ENCODE peak calls at places on chromosomes 1 and 21, in five cellular contexts. H is CD8-positive, alpha-beta T cell; W is heart left ventricle; F is naive thymus-derived CD4-positive, alpha-beta T cell; G is left ventricle myocardium inferior. L is an unnamed sample.

GRCh38 chr1:3774503-3775247 is 2.1 kb downstream of the SMIM1 start:
- DNase-seq in H (no peak), W (no peak), F (no peak), G (no peak), L (no peak)

GRCh38 chr1:102593276-102593675 is 515.0 kb downstream of the COL11A1 start:
- DNase-seq in H (no peak), W (no peak), F (no peak), G (no peak), L (no peak)

GRCh38 chr1:206572835-206573771 is 39.2 kb downstream of the EIF2D start:
- DNase-seq in H (no peak), W (no peak), F (no peak), G (no peak), L (no peak)

GRCh38 chr1:238223067-238223640 is 332.4 kb upstream of the ZP4 start:
- DNase-seq in H (no peak), W (no peak), F (no peak), G (no peak), L (no peak)

GRCh38 chr1:154419620-154420020 is 14.5 kb downstream of the IL6R start:
- DNase-seq in H (peak; percentile 26), W (peak; percentile 89), F (peak; percentile 63), G (peak; percentile 88), L (peak; percentile 77)

GRCh38 chr1:59570524-59570923 is 244.2 kb upstream of the HOOK1 start:
- DNase-seq in H (peak; percentile 18), W (no peak), F (peak; percentile 61), G (no peak), L (no peak)

GRCh38 chr1:241518447-241519307 is 878 bp downstream of the FH start:
- DNase-seq in H (no peak), W (no peak), F (peak; percentile 27), G (no peak), L (no peak)

GRCh38 chr1:95388041-95388440 is 154.0 kb downstream of the RWDD3 start:
- DNase-seq in H (no peak), W (no peak), F (no peak), G (no peak), L (no peak)

GRCh38 chr1:208081972-208082371 is 162.2 kb downstream of the PLXNA2 start:
- DNase-seq in H (no peak), W (no peak), F (no peak), G (no peak), L (no peak)

GRCh38 chr21:42830456-42831455 is 48.6 kb downstream of the WDR4 start:
- DNase-seq in H (peak; percentile 20), W (no peak), F (no peak), G (no peak), L (no peak)

GRCh38 chr1:114122891-114123621 is 30.6 kb downstream of the SYT6 start:
- DNase-seq in H (no peak), W (no peak), F (no peak), G (no peak), L (no peak)

GRCh38 chr1:237394263-237394662 is 352.3 kb downstream of the RYR2 start:
- DNase-seq in H (no peak), W (no peak), F (no peak), G (no peak), L (no peak)

GRCh38 chr1:214470132-214470531 is 81.3 kb downstream of the PTPN14 start:
- DNase-seq in H (no peak), W (no peak), F (no peak), G (no peak), L (no peak)

GRCh38 chr1:116847688-116848531 is 61.8 kb upstream of the PTGFRN start:
- DNase-seq in H (no peak), W (peak; percentile 68), F (no peak), G (peak; percentile 53), L (no peak)

GRCh38 chr1:178513278-178513983 is 522 bp downstream of the TEX35 start:
- DNase-seq in H (no peak), W (peak; percentile 76), F (no peak), G (peak; percentile 49), L (no peak)

GRCh38 chr21:26684866-26685265 is 111.8 kb upstream of the CYYR1 start:
- DNase-seq in H (no peak), W (no peak), F (no peak), G (no peak), L (no peak)

GRCh38 chr1:212230329-212230728 is 54.9 kb upstream of the PPP2R5A start:
- DNase-seq in H (no peak), W (no peak), F (no peak), G (no peak), L (no peak)

GRCh38 chr1:212305342-212305741 is 20.1 kb downstream of the PPP2R5A start:
- DNase-seq in H (no peak), W (no peak), F (no peak), G (no peak), L (no peak)

GRCh38 chr21:33313183-33313582 is 11.6 kb upstream of the IFNAR1 start:
- DNase-seq in H (no peak), W (no peak), F (no peak), G (no peak), L (no peak)

GRCh38 chr1:77412069-77412793 is 130.4 kb downstream of the AK5 start:
- DNase-seq in H (no peak), W (no peak), F (no peak), G (no peak), L (no peak)

GRCh38 chr1:242185728-242186127 is 186.8 kb upstream of the MAP1LC3C start:
- DNase-seq in H (no peak), W (no peak), F (no peak), G (no peak), L (no peak)

GRCh38 chr1:64766385-64766784 is 21.5 kb downstream of the RAVER2 start:
- DNase-seq in H (no peak), W (no peak), F (no peak), G (no peak), L (no peak)

GRCh38 chr1:82226198-82226505 is 425.4 kb downstream of the ADGRL2 start:
- DNase-seq in H (no peak), W (no peak), F (no peak), G (no peak), L (no peak)

GRCh38 chr1:214337015-214337414 is 56.1 kb downstream of the SMYD2 start:
- DNase-seq in H (no peak), W (no peak), F (no peak), G (no peak), L (no peak)

GRCh38 chr21:41750051-41750450 is 16.8 kb downstream of the RIPK4 start:
- DNase-seq in H (no peak), W (no peak), F (no peak), G (no peak), L (no peak)

GRCh38 chr1:25161981-25162380 is 70.3 kb downstream of the SYF2 start:
- DNase-seq in H (no peak), W (no peak), F (no peak), G (no peak), L (no peak)

GRCh38 chr1:62810420-62811274 is 26.7 kb downstream of the ATG4C start:
- DNase-seq in H (no peak), W (no peak), F (no peak), G (no peak), L (no peak)

GRCh38 chr1:67746299-67746698 is 61.3 kb downstream of the GADD45A start:
- DNase-seq in H (no peak), W (no peak), F (no peak), G (no peak), L (no peak)
- H3K4me1 ChIP-seq in H (no peaks in the 10 kb centered on the region), W (peaks cover 73% of the 10 kb centered on the region), F (no peaks in the 10 kb centered on the region), G (peaks cover 64% of the 10 kb centered on the region), L (peaks cover 36% of the 10 kb centered on the region)

DNA sequence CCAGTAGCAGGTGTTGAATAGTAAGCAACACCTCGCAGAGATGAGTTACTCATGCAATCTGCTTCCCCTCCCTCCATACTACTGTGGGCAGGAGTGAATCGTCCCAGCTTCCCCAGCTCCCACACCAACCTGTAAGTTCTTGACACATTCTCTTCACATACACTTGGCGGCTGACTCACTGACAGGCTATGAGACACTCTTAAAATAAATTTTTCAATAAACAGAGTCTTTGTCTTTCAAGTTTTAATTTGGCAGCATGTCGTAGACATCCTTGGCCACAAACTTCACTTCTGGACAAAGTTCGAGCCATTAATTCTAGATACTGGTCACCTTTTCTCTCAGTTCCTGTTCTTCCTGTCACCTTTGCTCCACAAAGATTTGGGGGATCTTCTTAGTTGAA is 290.7 kb downstream of the TM2D1 start:
- DNase-seq in H (no peak), W (no peak), F (no peak), G (no peak), L (no peak)
- H3K4me1 ChIP-seq in H (no peaks in the 10 kb centered on the region), W (peaks cover 54% of the 10 kb centered on the region), F (no peaks in the 10 kb centered on the region), G (peaks cover 69% of the 10 kb centered on the region), L (no peaks in the 10 kb centered on the region)

GRCh38 chr1:200887036-200887435 is 7.7 kb upstream of the INAVA start:
- DNase-seq in H (no peak), W (no peak), F (no peak), G (no peak), L (no peak)
- H3K4me1 ChIP-seq in H (peaks cover 46% of the 10 kb centered on the region), W (peaks cover 12% of the 10 kb centered on the region), F (peaks cover 39% of the 10 kb centered on the region), G (peaks cover 14% of the 10 kb centered on the region), L (no peaks in the 10 kb centered on the region)

GRCh38 chr1:84415386-84415785 is 17.1 kb downstream of the DNASE2B start:
- DNase-seq in H (no peak), W (no peak), F (no peak), G (no peak), L (no peak)
- H3K4me1 ChIP-seq in H (no peaks in the 10 kb centered on the region), W (no peaks in the 10 kb centered on the region), F (no peaks in the 10 kb centered on the region), G (no peaks in the 10 kb centered on the region), L (peaks cover under 1% of the 10 kb centered on the region)

GRCh38 chr1:2381741-2382620 is 9.4 kb downstream of the MORN1 start:
- DNase-seq in H (peak; percentile 84), W (peak; percentile 93), F (peak; percentile 63), G (peak; percentile 83), L (peak; percentile 70)

GRCh38 chr1:2384130-2384860 is 7.1 kb downstream of the MORN1 start:
- DNase-seq in H (no peak), W (peak; percentile 33), F (no peak), G (no peak), L (no peak)

GRCh38 chr1:2384941-2385481 is 6.3 kb downstream of the MORN1 start:
- DNase-seq in H (no peak), W (peak; percentile 64), F (no peak), G (no peak), L (peak; percentile 34)

GRCh38 chr1:2382621-2383361 is 8.6 kb downstream of the MORN1 start:
- DNase-seq in H (peak; percentile 28), W (peak; percentile 53), F (no peak), G (no peak), L (peak; percentile 71)

GRCh38 chr1:2383576-2383975 is 7.8 kb downstream of the MORN1 start:
- DNase-seq in H (no peak), W (peak; percentile 24), F (no peak), G (no peak), L (no peak)
- H3K4me1 ChIP-seq in H (peaks cover 15% of the 10 kb centered on the region), W (peaks cover 15% of the 10 kb centered on the region), F (peaks cover 6% of the 10 kb centered on the region), G (peaks cover 13% of the 10 kb centered on the region), L (no peaks in the 10 kb centered on the region)

GRCh38 chr1:27589841-27590426 is 14.0 kb downstream of the AHDC1 start:
- DNase-seq in H (no peak), W (no peak), F (no peak), G (no peak), L (no peak)
- H3K4me1 ChIP-seq in H (peaks cover 5% of the 10 kb centered on the region), W (peaks cover 96% of the 10 kb centered on the region), F (peaks cover under 1% of the 10 kb centered on the region), G (peaks cover 100% of the 10 kb centered on the region), L (no peaks in the 10 kb centered on the region)

DNA sequence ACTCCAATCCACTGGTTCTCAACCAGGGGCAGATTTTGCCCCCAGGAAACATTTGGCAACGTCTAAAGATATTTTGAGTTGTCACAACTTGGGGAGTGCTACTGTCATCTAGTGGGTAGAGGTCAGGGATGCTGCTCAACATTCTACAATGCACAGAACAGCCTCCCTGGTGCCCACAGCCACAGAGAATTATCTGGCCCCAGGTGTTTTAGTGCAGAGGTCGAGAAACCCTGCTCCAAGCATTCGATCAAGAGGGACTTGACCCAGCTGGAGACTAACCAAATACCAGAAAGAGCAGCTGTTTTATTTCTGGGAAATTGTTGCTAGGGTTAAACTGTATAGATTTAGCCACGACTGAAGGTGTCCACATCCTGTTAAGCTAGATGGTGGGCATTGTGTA is 19.2 kb downstream of the CD247 start:
- DNase-seq in H (peak; percentile 2), W (no peak), F (no peak), G (no peak), L (no peak)
- H3K4me1 ChIP-seq in H (peaks cover 100% of the 10 kb centered on the region), W (no peaks in the 10 kb centered on the region), F (peaks cover 60% of the 10 kb centered on the region), G (no peaks in the 10 kb centered on the region), L (no peaks in the 10 kb centered on the region)

L was measured in pancreas.